ENCODE peak calls at places on chromosomes 1 and 21, in six cellular contexts. I, W, B, O, F and P are unnamed samples.

GRCh38 chr21:46411691-46412090 is 47.0 kb upstream of the DIP2A start:
- DNase-seq in I (no peak), W (peak), B (no peak), O (no peak), F (no peak), P (no peak)

GRCh38 chr1:61079276-61079897 is 3.0 kb upstream of the NFIA start:
- DNase-seq in I (no peak), W (no peak), B (no peak), O (no peak), F (no peak), P (no peak)

GRCh38 chr21:34093083-34093482 is 19.7 kb downstream of the MRPS6 start:
- DNase-seq in I (no peak), W (no peak), B (no peak), O (no peak), F (no peak), P (no peak)

GRCh38 chr1:102174259-102174863 is 177.6 kb upstream of the OLFM3 start:
- DNase-seq in I (no peak), W (no peak), B (no peak), O (no peak), F (no peak), P (no peak)

GRCh38 chr1:60427701-60428100 is 354.1 kb upstream of the C1orf87 start:
- DNase-seq in I (no peak), W (no peak), B (no peak), O (no peak), F (no peak), P (no peak)

GRCh38 chr1:183101841-183102276 is 78.6 kb downstream of the LAMC1 start:
- DNase-seq in I (no peak), W (no peak), B (peak), O (no peak), F (no peak), P (no peak)

GRCh38 chr21:27425172-27425571 is 458.3 kb upstream of the ADAMTS5 start:
- DNase-seq in I (no peak), W (no peak), B (no peak), O (no peak), F (no peak), P (no peak)

GRCh38 chr1:1332774-1333480 is 1.8 kb downstream of the TAS1R3 start:
- DNase-seq in I (no peak), W (no peak), B (no peak), O (no peak), F (no peak), P (no peak)

GRCh38 chr1:219905524-219905923 is 22.8 kb downstream of the SLC30A10 start:
- DNase-seq in I (no peak), W (no peak), B (no peak), O (no peak), F (no peak), P (no peak)

GRCh38 chr1:181812211-181812610 is 249.3 kb downstream of the ZNF648 start:
- DNase-seq in I (no peak), W (no peak), B (no peak), O (no peak), F (no peak), P (no peak)

GRCh38 chr1:154541231-154541630 is 17.2 kb downstream of the UBE2Q1 start:
- DNase-seq in I (no peak), W (no peak), B (no peak), O (no peak), F (no peak), P (no peak)

GRCh38 chr1:209613351-209614150 is 30.0 kb downstream of the CAMK1G start:
- DNase-seq in I (no peak), W (no peak), B (no peak), O (no peak), F (no peak), P (no peak)

GRCh38 chr1:5304702-5305101 is 650.3 kb downstream of the AJAP1 start:
- DNase-seq in I (no peak), W (no peak), B (no peak), O (no peak), F (no peak), P (no peak)

GRCh38 chr1:45982359-45982758 is 150.1 kb downstream of the PIK3R3 start:
- DNase-seq in I (no peak), W (no peak), B (no peak), O (no peak), F (no peak), P (no peak)

GRCh38 chr1:8329858-8330257 is 11.9 kb downstream of the SLC45A1 start:
- DNase-seq in I (no peak), W (no peak), B (no peak), O (no peak), F (no peak), P (no peak)

GRCh38 chr1:228748431-228748830 is 13.2 kb downstream of the RHOU start:
- DNase-seq in I (no peak), W (no peak), B (no peak), O (no peak), F (no peak), P (no peak)

GRCh38 chr1:183285746-183286145 is 99.7 kb downstream of the LAMC2 start:
- DNase-seq in I (no peak), W (no peak), B (no peak), O (no peak), F (no peak), P (no peak)

GRCh38 chr1:33097137-33097611 is 16.2 kb downstream of the AZIN2 start:
- DNase-seq in I (no peak), W (no peak), B (no peak), O (no peak), F (no peak), P (no peak)

GRCh38 chr1:226738421-226738994 is 574 bp downstream of the ITPKB start:
- DNase-seq in I (peak), W (peak), B (peak), O (no peak), F (no peak), P (no peak)
- TF ChIP-seq CTCF in I (no peak), W (peak), B (peak), O (no peak), F (no peak), P (no peak)

DNA sequence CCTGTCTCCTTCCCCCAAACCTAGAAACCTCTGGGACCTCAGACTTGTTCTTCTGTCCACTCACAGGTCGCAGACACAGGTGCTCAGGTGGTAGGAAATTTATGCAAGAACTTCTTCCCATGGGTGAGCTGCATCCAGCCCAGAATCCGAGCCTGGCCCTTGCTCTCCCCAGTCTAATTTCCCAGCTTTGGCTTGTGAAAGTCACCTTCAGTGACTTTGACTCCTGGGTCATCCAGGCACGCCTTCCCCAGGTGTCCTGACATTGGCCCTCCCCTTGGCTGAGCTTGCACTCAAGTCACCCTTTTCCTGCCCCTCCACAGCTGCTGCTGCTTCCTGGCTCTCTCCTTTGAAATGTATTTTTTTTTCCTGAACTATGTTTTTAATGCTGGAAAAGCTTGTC is 6.6 kb downstream of the IPO13 start:
- DNase-seq in I (no peak), W (no peak), B (no peak), O (no peak), F (no peak), P (no peak)
- H3K4me3 ChIP-seq in I (no peak), W (peak), B (no peak), O (no peak), F (no peak), P (no peak)

DNA sequence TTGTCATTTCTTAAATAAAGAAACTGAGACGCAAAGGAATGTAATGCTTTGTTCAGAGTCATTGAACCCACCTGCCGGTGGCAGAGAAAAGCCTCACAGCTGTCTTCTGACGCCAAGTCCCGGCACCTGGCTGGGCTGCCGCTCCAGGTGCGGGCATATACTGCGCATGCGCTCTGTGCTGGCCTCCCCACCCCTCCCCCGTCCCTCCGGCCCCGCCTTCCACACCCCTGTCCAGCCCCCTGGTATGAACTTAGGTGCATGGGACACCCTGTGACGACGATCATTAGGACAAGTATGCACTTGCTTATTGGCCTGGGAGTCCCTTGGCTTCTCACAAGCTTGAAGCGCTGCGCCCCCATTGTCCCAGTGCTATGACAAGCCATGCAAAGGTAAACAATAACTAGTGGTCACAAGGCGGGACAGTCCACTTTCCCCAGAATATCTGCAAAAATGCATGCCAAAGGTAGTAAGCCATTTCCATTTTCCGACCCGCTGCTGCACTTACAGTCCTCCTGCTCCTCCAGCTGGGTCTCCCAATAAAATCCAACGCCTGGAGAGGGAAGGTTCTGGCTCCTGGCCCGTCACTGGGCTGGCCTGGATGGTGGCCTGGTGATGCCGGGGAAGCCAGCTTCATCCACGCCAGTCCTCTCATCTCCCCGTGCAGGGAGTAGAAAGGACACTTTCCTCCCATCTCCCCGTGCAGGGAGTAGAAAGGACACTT is 100.4 kb downstream of the PSMG1 start:
- DNase-seq in I (no peak), W (no peak), B (no peak), O (peak), F (no peak), P (no peak)
- TF ChIP-seq CTCF in I (no peak), W (no peak), B (no peak), O (no peak), F (no peak), P (no peak)

DNA sequence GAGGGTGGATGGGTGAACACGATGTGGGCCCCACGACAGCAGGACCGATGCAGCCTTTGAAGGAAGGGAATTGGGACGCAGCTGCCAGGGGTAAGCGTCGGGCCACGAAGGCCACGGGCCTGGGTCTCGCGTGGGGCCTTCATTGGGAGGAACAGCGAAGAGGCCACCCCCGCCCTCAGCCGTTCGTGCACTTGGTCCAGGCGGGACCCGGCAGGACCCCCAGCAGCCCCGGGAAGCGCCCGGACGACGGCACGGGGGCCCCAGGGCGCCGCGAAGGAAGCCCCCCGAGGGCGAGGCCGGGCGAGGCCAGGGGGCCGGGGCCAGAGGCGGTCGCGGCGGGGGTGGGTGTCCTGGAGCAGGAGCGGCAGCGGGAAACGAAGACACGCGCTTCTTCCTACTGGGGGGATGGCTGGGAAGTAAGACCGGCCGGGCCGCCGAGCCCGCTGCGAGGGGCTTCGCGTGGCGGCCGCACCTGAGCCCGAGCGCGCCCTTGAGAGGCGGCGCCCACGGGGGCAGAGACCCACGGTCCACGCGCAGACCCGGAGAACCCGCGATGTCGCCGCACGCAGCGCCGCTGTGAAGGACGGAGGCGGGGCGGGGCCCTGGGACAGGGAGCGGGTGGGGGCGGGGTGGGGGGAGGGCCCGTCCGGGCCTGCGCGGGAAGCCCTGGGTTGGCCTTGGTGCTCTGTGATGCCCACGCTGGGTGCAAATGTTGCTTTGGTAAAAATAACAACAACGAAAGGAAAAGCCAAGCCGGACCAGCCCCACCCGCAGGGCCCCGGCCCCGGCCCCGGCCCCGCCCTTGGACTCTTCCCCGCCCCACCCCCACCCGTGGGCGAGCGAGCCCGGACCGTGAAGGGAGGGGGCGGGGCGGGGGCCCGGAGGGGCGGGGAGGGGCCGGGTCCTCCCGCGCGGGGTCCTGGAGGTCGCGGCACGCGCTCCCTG is 56.0 kb upstream of the ADARB1 start:
- DNase-seq in I (peak), W (peak), B (no peak), O (no peak), F (no peak), P (no peak)
- H3K4me3 ChIP-seq in I (peak), W (peak), B (no peak), O (no peak), F (peak), P (peak)

GRCh38 chr1:44174630-44175029 is 33.2 kb upstream of the KLF18 start:
- DNase-seq in I (no peak), W (no peak), B (no peak), O (no peak), F (no peak), P (no peak)

GRCh38 chr1:44168520-44169098 is 27.2 kb upstream of the KLF18 start:
- DNase-seq in I (no peak), W (no peak), B (no peak), O (no peak), F (no peak), P (no peak)

GRCh38 chr1:44170281-44170823 is 28.9 kb upstream of the KLF18 start:
- DNase-seq in I (no peak), W (no peak), B (no peak), O (no peak), F (no peak), P (no peak)
- TF ChIP-seq CTCF in I (no peak), W (no peak), B (no peak), O (peak), F (peak), P (peak)

GRCh38 chr1:186765446-186765845 is 63.3 kb upstream of the PLA2G4A start:
- DNase-seq in I (no peak), W (no peak), B (no peak), O (no peak), F (no peak), P (no peak)

GRCh38 chr1:186763107-186763506 is 65.6 kb upstream of the PLA2G4A start:
- DNase-seq in I (no peak), W (no peak), B (no peak), O (no peak), F (no peak), P (peak)

GRCh38 chr1:186772228-186772627 is 56.5 kb upstream of the PLA2G4A start:
- DNase-seq in I (no peak), W (no peak), B (peak), O (no peak), F (no peak), P (no peak)

GRCh38 chr1:186768906-186769305 is 59.8 kb upstream of the PLA2G4A start:
- DNase-seq in I (no peak), W (no peak), B (peak), O (no peak), F (no peak), P (no peak)
- H3K4me3 ChIP-seq in I (no peak), W (no peak), B (no peak), O (no peak), F (no peak), P (no peak)

DNA sequence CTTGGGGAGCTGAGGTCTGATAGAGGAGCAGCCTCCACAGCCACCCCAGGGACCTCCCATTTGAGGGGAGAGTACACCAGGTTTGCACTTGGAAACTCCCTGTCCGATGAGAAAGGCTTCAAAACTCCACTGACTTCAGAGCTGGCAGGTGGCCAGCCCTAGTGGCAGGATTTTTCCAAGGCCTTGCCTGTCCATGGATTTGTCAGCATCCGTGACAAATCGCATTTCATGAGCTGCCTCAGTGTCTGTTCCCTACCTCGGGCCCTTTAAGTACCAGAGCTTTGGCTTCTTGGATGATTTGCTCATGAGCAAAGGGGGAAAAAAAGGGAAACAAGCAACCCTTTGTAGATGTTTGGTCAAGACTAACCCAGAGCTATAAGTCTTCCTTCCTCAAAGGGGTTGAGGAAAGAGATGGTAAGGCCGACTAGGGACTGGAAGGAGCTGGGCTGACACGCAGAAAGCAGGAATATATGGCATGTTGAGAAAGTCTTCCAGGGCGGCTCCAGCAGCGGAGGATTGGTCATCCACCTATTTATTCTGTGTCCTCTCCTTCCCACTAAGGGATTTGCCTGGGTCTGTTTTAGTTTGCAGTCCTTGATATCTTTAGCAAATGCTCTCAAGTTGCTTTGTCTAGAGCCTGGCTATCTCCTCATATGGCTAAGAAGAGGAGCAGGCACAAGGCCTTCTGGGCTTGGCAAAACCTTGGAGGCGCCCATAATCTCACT is 2.7 kb upstream of the HSPG2 start:
- DNase-seq in I (peak), W (peak), B (no peak), O (peak), F (peak), P (peak)
- TF ChIP-seq CTCF in I (peak), W (peak), B (no peak), O (peak), F (peak), P (peak)

GRCh38 chr1:83512371-83513004 is 486.4 kb downstream of the TTLL7 start:
- DNase-seq in I (no peak), W (no peak), B (no peak), O (no peak), F (no peak), P (no peak)

GRCh38 chr1:83511327-83511726 is 487.6 kb downstream of the TTLL7 start:
- DNase-seq in I (no peak), W (no peak), B (no peak), O (no peak), F (no peak), P (peak)

GRCh38 chr1:83505148-83505547 is 493.8 kb downstream of the TTLL7 start:
- DNase-seq in I (no peak), W (no peak), B (no peak), O (no peak), F (no peak), P (no peak)

GRCh38 chr1:83509229-83509870 is 489.6 kb downstream of the TTLL7 start:
- DNase-seq in I (no peak), W (no peak), B (no peak), O (no peak), F (no peak), P (no peak)

GRCh38 chr1:83508485-83509151 is 490.3 kb downstream of the TTLL7 start:
- DNase-seq in I (peak), W (no peak), B (peak), O (no peak), F (no peak), P (peak)
- H3K4me3 ChIP-seq in I (no peak), W (no peak), B (no peak), O (no peak), F (no peak), P (no peak)

DNA sequence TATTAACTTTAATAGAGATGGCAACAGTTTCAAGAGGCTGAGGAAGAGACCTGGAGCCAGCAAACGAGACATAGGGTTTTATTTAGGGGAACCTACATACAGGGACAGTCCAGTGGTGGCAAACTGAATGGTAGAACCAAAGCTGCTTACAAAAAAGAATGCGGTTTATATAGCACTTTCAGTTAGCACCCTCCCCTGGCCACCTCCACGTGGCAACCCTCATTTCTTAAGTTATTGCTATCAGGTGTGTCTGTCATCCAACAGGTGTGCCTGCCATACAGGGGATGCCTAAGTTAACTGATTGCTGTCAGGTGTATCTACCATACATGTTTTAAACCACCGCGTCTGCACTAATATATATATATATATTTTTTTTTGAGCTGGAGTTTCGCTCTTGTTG is 129.2 kb upstream of the DUSP10 start:
- DNase-seq in I (no peak), W (no peak), B (no peak), O (no peak), F (no peak), P (no peak)
- TF ChIP-seq CTCF in I (no peak), W (no peak), B (no peak), O (no peak), F (no peak), P (no peak)